ENCODE peak calls at places on chromosomes 4 and X, in eight cellular contexts. One of them, this sample, is unnamed.

GRCh38 chr4:6840062-6840976 is 57.8 kb downstream of the KIAA0232 start:
- DNase-seq in choroid plexus epithelial cell: peak
- DNase-seq in A549: no peak
- DNase-seq in cardiac muscle cell: peak
- DNase-seq in right lobe of liver: no peak
- DNase-seq in activated T-cell treated with anti-CD3 and anti-CD28 coated beads for 1 hour: no peak
- DNase-seq in stimulated activated CD4-positive, alpha-beta T cell treated with anti-CD3 and anti-CD28 coated beads, TNF-alpha, amount 100 ng/mL, for 4 hours: no peak
- DNase-seq in effector memory CD4-positive, alpha-beta T cell: no peak
- DNase-seq in this sample: no peak

GRCh38 chrX:50648151-50648550 is 165.8 kb downstream of the SHROOM4 start:
- DNase-seq in choroid plexus epithelial cell: peak
- DNase-seq in A549: no peak
- DNase-seq in cardiac muscle cell: no peak
- DNase-seq in right lobe of liver: no peak
- DNase-seq in activated T-cell treated with anti-CD3 and anti-CD28 coated beads for 1 hour: no peak
- DNase-seq in stimulated activated CD4-positive, alpha-beta T cell treated with anti-CD3 and anti-CD28 coated beads, TNF-alpha, amount 100 ng/mL, for 4 hours: no peak
- DNase-seq in effector memory CD4-positive, alpha-beta T cell: no peak
- DNase-seq in this sample: no peak

GRCh38 chr4:54073481-54073880 is 9.1 kb upstream of the CHIC2 start:
- DNase-seq in choroid plexus epithelial cell: peak
- DNase-seq in A549: no peak
- DNase-seq in cardiac muscle cell: peak
- DNase-seq in right lobe of liver: no peak
- DNase-seq in activated T-cell treated with anti-CD3 and anti-CD28 coated beads for 1 hour: no peak
- DNase-seq in stimulated activated CD4-positive, alpha-beta T cell treated with anti-CD3 and anti-CD28 coated beads, TNF-alpha, amount 100 ng/mL, for 4 hours: no peak
- DNase-seq in effector memory CD4-positive, alpha-beta T cell: no peak
- DNase-seq in this sample: no peak

GRCh38 chrX:155028749-155029360 is 2.2 kb downstream of the FUNDC2 start:
- DNase-seq in choroid plexus epithelial cell: peak
- DNase-seq in A549: peak
- DNase-seq in cardiac muscle cell: peak
- DNase-seq in right lobe of liver: no peak
- DNase-seq in activated T-cell treated with anti-CD3 and anti-CD28 coated beads for 1 hour: no peak
- DNase-seq in stimulated activated CD4-positive, alpha-beta T cell treated with anti-CD3 and anti-CD28 coated beads, TNF-alpha, amount 100 ng/mL, for 4 hours: no peak
- DNase-seq in effector memory CD4-positive, alpha-beta T cell: no peak
- DNase-seq in this sample: no peak

GRCh38 chr4:128859887-128860774 is 50.6 kb downstream of the JADE1 start:
- DNase-seq in choroid plexus epithelial cell: peak
- DNase-seq in A549: no peak
- DNase-seq in cardiac muscle cell: peak
- DNase-seq in right lobe of liver: no peak
- DNase-seq in activated T-cell treated with anti-CD3 and anti-CD28 coated beads for 1 hour: no peak
- DNase-seq in stimulated activated CD4-positive, alpha-beta T cell treated with anti-CD3 and anti-CD28 coated beads, TNF-alpha, amount 100 ng/mL, for 4 hours: no peak
- DNase-seq in effector memory CD4-positive, alpha-beta T cell: no peak
- DNase-seq in this sample: no peak

GRCh38 chr4:169158046-169158445 is 112.7 kb downstream of the SH3RF1 start:
- DNase-seq in choroid plexus epithelial cell: no peak
- DNase-seq in A549: no peak
- DNase-seq in cardiac muscle cell: no peak
- DNase-seq in right lobe of liver: no peak
- DNase-seq in activated T-cell treated with anti-CD3 and anti-CD28 coated beads for 1 hour: no peak
- DNase-seq in stimulated activated CD4-positive, alpha-beta T cell treated with anti-CD3 and anti-CD28 coated beads, TNF-alpha, amount 100 ng/mL, for 4 hours: no peak
- DNase-seq in effector memory CD4-positive, alpha-beta T cell: no peak
- DNase-seq in this sample: no peak

GRCh38 chrX:3184176-3184930 is 143.1 kb downstream of the ARSF start:
- DNase-seq in choroid plexus epithelial cell: peak
- DNase-seq in A549: no peak
- DNase-seq in cardiac muscle cell: peak
- DNase-seq in right lobe of liver: no peak
- DNase-seq in activated T-cell treated with anti-CD3 and anti-CD28 coated beads for 1 hour: no peak
- DNase-seq in stimulated activated CD4-positive, alpha-beta T cell treated with anti-CD3 and anti-CD28 coated beads, TNF-alpha, amount 100 ng/mL, for 4 hours: no peak
- DNase-seq in effector memory CD4-positive, alpha-beta T cell: no peak
- DNase-seq in this sample: no peak

GRCh38 chr4:15375707-15376106 is 52.1 kb upstream of the C1QTNF7 start:
- DNase-seq in choroid plexus epithelial cell: peak
- DNase-seq in A549: no peak
- DNase-seq in cardiac muscle cell: no peak
- DNase-seq in right lobe of liver: no peak
- DNase-seq in activated T-cell treated with anti-CD3 and anti-CD28 coated beads for 1 hour: no peak
- DNase-seq in stimulated activated CD4-positive, alpha-beta T cell treated with anti-CD3 and anti-CD28 coated beads, TNF-alpha, amount 100 ng/mL, for 4 hours: no peak
- DNase-seq in effector memory CD4-positive, alpha-beta T cell: no peak
- DNase-seq in this sample: no peak

GRCh38 chr4:115119804-115120352 is 6.5 kb upstream of the NDST4 start:
- DNase-seq in choroid plexus epithelial cell: peak
- DNase-seq in A549: no peak
- DNase-seq in cardiac muscle cell: no peak
- DNase-seq in right lobe of liver: no peak
- DNase-seq in activated T-cell treated with anti-CD3 and anti-CD28 coated beads for 1 hour: no peak
- DNase-seq in stimulated activated CD4-positive, alpha-beta T cell treated with anti-CD3 and anti-CD28 coated beads, TNF-alpha, amount 100 ng/mL, for 4 hours: no peak
- DNase-seq in effector memory CD4-positive, alpha-beta T cell: no peak
- DNase-seq in this sample: no peak

GRCh38 chrX:31508338-31508737 is 436.5 kb upstream of the FTHL17 start:
- DNase-seq in choroid plexus epithelial cell: peak
- DNase-seq in A549: no peak
- DNase-seq in cardiac muscle cell: peak
- DNase-seq in right lobe of liver: no peak
- DNase-seq in activated T-cell treated with anti-CD3 and anti-CD28 coated beads for 1 hour: no peak
- DNase-seq in stimulated activated CD4-positive, alpha-beta T cell treated with anti-CD3 and anti-CD28 coated beads, TNF-alpha, amount 100 ng/mL, for 4 hours: no peak
- DNase-seq in effector memory CD4-positive, alpha-beta T cell: no peak
- DNase-seq in this sample: no peak

GRCh38 chr4:48343531-48343930 is 2.2 kb downstream of the SLAIN2 start:
- DNase-seq in choroid plexus epithelial cell: peak
- DNase-seq in A549: no peak
- DNase-seq in cardiac muscle cell: peak
- DNase-seq in right lobe of liver: no peak
- DNase-seq in activated T-cell treated with anti-CD3 and anti-CD28 coated beads for 1 hour: no peak
- DNase-seq in stimulated activated CD4-positive, alpha-beta T cell treated with anti-CD3 and anti-CD28 coated beads, TNF-alpha, amount 100 ng/mL, for 4 hours: no peak
- DNase-seq in effector memory CD4-positive, alpha-beta T cell: no peak
- DNase-seq in this sample: no peak

GRCh38 chr4:88583643-88584470 is 8.4 kb upstream of the HERC3 start:
- DNase-seq in choroid plexus epithelial cell: no peak
- DNase-seq in A549: no peak
- DNase-seq in cardiac muscle cell: no peak
- DNase-seq in right lobe of liver: no peak
- DNase-seq in activated T-cell treated with anti-CD3 and anti-CD28 coated beads for 1 hour: no peak
- DNase-seq in stimulated activated CD4-positive, alpha-beta T cell treated with anti-CD3 and anti-CD28 coated beads, TNF-alpha, amount 100 ng/mL, for 4 hours: no peak
- DNase-seq in effector memory CD4-positive, alpha-beta T cell: no peak
- DNase-seq in this sample: no peak

GRCh38 chr4:40325406-40326019 is 9.6 kb upstream of the CHRNA9 start:
- DNase-seq in choroid plexus epithelial cell: peak
- DNase-seq in A549: peak
- DNase-seq in cardiac muscle cell: peak
- DNase-seq in right lobe of liver: no peak
- DNase-seq in activated T-cell treated with anti-CD3 and anti-CD28 coated beads for 1 hour: peak
- DNase-seq in stimulated activated CD4-positive, alpha-beta T cell treated with anti-CD3 and anti-CD28 coated beads, TNF-alpha, amount 100 ng/mL, for 4 hours: peak
- DNase-seq in effector memory CD4-positive, alpha-beta T cell: peak
- DNase-seq in this sample: peak

GRCh38 chrX:97026406-97026805 is 142.7 kb downstream of the RPA4 start:
- DNase-seq in choroid plexus epithelial cell: peak
- DNase-seq in A549: peak
- DNase-seq in cardiac muscle cell: peak
- DNase-seq in right lobe of liver: no peak
- DNase-seq in activated T-cell treated with anti-CD3 and anti-CD28 coated beads for 1 hour: no peak
- DNase-seq in stimulated activated CD4-positive, alpha-beta T cell treated with anti-CD3 and anti-CD28 coated beads, TNF-alpha, amount 100 ng/mL, for 4 hours: no peak
- DNase-seq in effector memory CD4-positive, alpha-beta T cell: no peak
- DNase-seq in this sample: no peak

GRCh38 chr4:56863441-56864129 is 42.1 kb upstream of the SPINK2 start:
- DNase-seq in choroid plexus epithelial cell: no peak
- DNase-seq in A549: no peak
- DNase-seq in cardiac muscle cell: no peak
- DNase-seq in right lobe of liver: no peak
- DNase-seq in activated T-cell treated with anti-CD3 and anti-CD28 coated beads for 1 hour: no peak
- DNase-seq in stimulated activated CD4-positive, alpha-beta T cell treated with anti-CD3 and anti-CD28 coated beads, TNF-alpha, amount 100 ng/mL, for 4 hours: no peak
- DNase-seq in effector memory CD4-positive, alpha-beta T cell: no peak
- DNase-seq in this sample: peak

GRCh38 chr4:148961526-148961925 is 519.3 kb upstream of the NR3C2 start:
- DNase-seq in choroid plexus epithelial cell: no peak
- DNase-seq in A549: no peak
- DNase-seq in cardiac muscle cell: no peak
- DNase-seq in right lobe of liver: no peak
- DNase-seq in activated T-cell treated with anti-CD3 and anti-CD28 coated beads for 1 hour: no peak
- DNase-seq in stimulated activated CD4-positive, alpha-beta T cell treated with anti-CD3 and anti-CD28 coated beads, TNF-alpha, amount 100 ng/mL, for 4 hours: no peak
- DNase-seq in effector memory CD4-positive, alpha-beta T cell: no peak
- DNase-seq in this sample: no peak

GRCh38 chrX:34918091-34918736 is 24.4 kb upstream of the FAM47B start:
- DNase-seq in choroid plexus epithelial cell: peak
- DNase-seq in A549: peak
- DNase-seq in cardiac muscle cell: peak
- DNase-seq in right lobe of liver: no peak
- DNase-seq in activated T-cell treated with anti-CD3 and anti-CD28 coated beads for 1 hour: no peak
- DNase-seq in stimulated activated CD4-positive, alpha-beta T cell treated with anti-CD3 and anti-CD28 coated beads, TNF-alpha, amount 100 ng/mL, for 4 hours: no peak
- DNase-seq in effector memory CD4-positive, alpha-beta T cell: no peak
- DNase-seq in this sample: no peak

GRCh38 chr4:176288020-176288419 is 19.0 kb upstream of the ASB5 start:
- DNase-seq in choroid plexus epithelial cell: no peak
- DNase-seq in A549: no peak
- DNase-seq in cardiac muscle cell: no peak
- DNase-seq in right lobe of liver: no peak
- DNase-seq in activated T-cell treated with anti-CD3 and anti-CD28 coated beads for 1 hour: no peak
- DNase-seq in stimulated activated CD4-positive, alpha-beta T cell treated with anti-CD3 and anti-CD28 coated beads, TNF-alpha, amount 100 ng/mL, for 4 hours: no peak
- DNase-seq in effector memory CD4-positive, alpha-beta T cell: no peak
- DNase-seq in this sample: no peak

GRCh38 chr4:114782842-114783595 is 184.4 kb downstream of the UGT8 start:
- DNase-seq in choroid plexus epithelial cell: peak
- DNase-seq in A549: no peak
- DNase-seq in cardiac muscle cell: no peak
- DNase-seq in right lobe of liver: no peak
- DNase-seq in activated T-cell treated with anti-CD3 and anti-CD28 coated beads for 1 hour: no peak
- DNase-seq in stimulated activated CD4-positive, alpha-beta T cell treated with anti-CD3 and anti-CD28 coated beads, TNF-alpha, amount 100 ng/mL, for 4 hours: no peak
- DNase-seq in effector memory CD4-positive, alpha-beta T cell: no peak
- DNase-seq in this sample: no peak

GRCh38 chrX:9336501-9336900 is 128.4 kb upstream of the TBL1X start:
- DNase-seq in choroid plexus epithelial cell: no peak
- DNase-seq in A549: no peak
- DNase-seq in cardiac muscle cell: no peak
- DNase-seq in right lobe of liver: no peak
- DNase-seq in activated T-cell treated with anti-CD3 and anti-CD28 coated beads for 1 hour: no peak
- DNase-seq in stimulated activated CD4-positive, alpha-beta T cell treated with anti-CD3 and anti-CD28 coated beads, TNF-alpha, amount 100 ng/mL, for 4 hours: no peak
- DNase-seq in effector memory CD4-positive, alpha-beta T cell: no peak
- DNase-seq in this sample: no peak

GRCh38 chr4:108360857-108361820 is 192.4 kb upstream of the LEF1 start:
- DNase-seq in choroid plexus epithelial cell: peak
- DNase-seq in A549: no peak
- DNase-seq in cardiac muscle cell: peak
- DNase-seq in right lobe of liver: no peak
- DNase-seq in activated T-cell treated with anti-CD3 and anti-CD28 coated beads for 1 hour: no peak
- DNase-seq in stimulated activated CD4-positive, alpha-beta T cell treated with anti-CD3 and anti-CD28 coated beads, TNF-alpha, amount 100 ng/mL, for 4 hours: no peak
- DNase-seq in effector memory CD4-positive, alpha-beta T cell: no peak
- DNase-seq in this sample: no peak

GRCh38 chrX:118579417-118579816 is 83.8 kb downstream of the DOCK11 start:
- DNase-seq in choroid plexus epithelial cell: no peak
- DNase-seq in A549: no peak
- DNase-seq in cardiac muscle cell: peak
- DNase-seq in right lobe of liver: no peak
- DNase-seq in activated T-cell treated with anti-CD3 and anti-CD28 coated beads for 1 hour: no peak
- DNase-seq in stimulated activated CD4-positive, alpha-beta T cell treated with anti-CD3 and anti-CD28 coated beads, TNF-alpha, amount 100 ng/mL, for 4 hours: no peak
- DNase-seq in effector memory CD4-positive, alpha-beta T cell: no peak
- DNase-seq in this sample: no peak

GRCh38 chrX:49073641-49074575 is at the start of gene PRAF2:
- DNase-seq in choroid plexus epithelial cell: peak
- DNase-seq in A549: peak
- DNase-seq in cardiac muscle cell: peak
- DNase-seq in right lobe of liver: peak
- DNase-seq in activated T-cell treated with anti-CD3 and anti-CD28 coated beads for 1 hour: peak
- DNase-seq in stimulated activated CD4-positive, alpha-beta T cell treated with anti-CD3 and anti-CD28 coated beads, TNF-alpha, amount 100 ng/mL, for 4 hours: peak
- DNase-seq in effector memory CD4-positive, alpha-beta T cell: peak
- DNase-seq in this sample: peak

GRCh38 chrX:13235930-13236329 is 83.9 kb downstream of the ATXN3L start:
- DNase-seq in choroid plexus epithelial cell: peak
- DNase-seq in A549: no peak
- DNase-seq in cardiac muscle cell: no peak
- DNase-seq in right lobe of liver: no peak
- DNase-seq in activated T-cell treated with anti-CD3 and anti-CD28 coated beads for 1 hour: no peak
- DNase-seq in stimulated activated CD4-positive, alpha-beta T cell treated with anti-CD3 and anti-CD28 coated beads, TNF-alpha, amount 100 ng/mL, for 4 hours: no peak
- DNase-seq in effector memory CD4-positive, alpha-beta T cell: no peak
- DNase-seq in this sample: no peak

GRCh38 chrX:13658602-13659001 is 5.7 kb downstream of the TCEANC start:
- DNase-seq in choroid plexus epithelial cell: peak
- DNase-seq in A549: peak
- DNase-seq in cardiac muscle cell: peak
- DNase-seq in right lobe of liver: no peak
- DNase-seq in activated T-cell treated with anti-CD3 and anti-CD28 coated beads for 1 hour: no peak
- DNase-seq in stimulated activated CD4-positive, alpha-beta T cell treated with anti-CD3 and anti-CD28 coated beads, TNF-alpha, amount 100 ng/mL, for 4 hours: no peak
- DNase-seq in effector memory CD4-positive, alpha-beta T cell: no peak
- DNase-seq in this sample: no peak

GRCh38 chr4:175106301-175106700 is 188.1 kb downstream of the ADAM29 start:
- DNase-seq in choroid plexus epithelial cell: no peak
- DNase-seq in A549: no peak
- DNase-seq in cardiac muscle cell: no peak
- DNase-seq in right lobe of liver: no peak
- DNase-seq in activated T-cell treated with anti-CD3 and anti-CD28 coated beads for 1 hour: no peak
- DNase-seq in stimulated activated CD4-positive, alpha-beta T cell treated with anti-CD3 and anti-CD28 coated beads, TNF-alpha, amount 100 ng/mL, for 4 hours: no peak
- DNase-seq in effector memory CD4-positive, alpha-beta T cell: no peak
- DNase-seq in this sample: no peak

GRCh38 chr4:7295917-7296660 is 103.8 kb downstream of the SORCS2 start:
- DNase-seq in choroid plexus epithelial cell: peak
- DNase-seq in A549: peak
- DNase-seq in cardiac muscle cell: peak
- DNase-seq in right lobe of liver: peak
- DNase-seq in activated T-cell treated with anti-CD3 and anti-CD28 coated beads for 1 hour: no peak
- DNase-seq in stimulated activated CD4-positive, alpha-beta T cell treated with anti-CD3 and anti-CD28 coated beads, TNF-alpha, amount 100 ng/mL, for 4 hours: no peak
- DNase-seq in effector memory CD4-positive, alpha-beta T cell: no peak
- DNase-seq in this sample: no peak

GRCh38 chr4:1234296-1234695 is 14.6 kb downstream of the CTBP1 start:
- DNase-seq in choroid plexus epithelial cell: no peak
- DNase-seq in A549: no peak
- DNase-seq in cardiac muscle cell: no peak
- DNase-seq in right lobe of liver: no peak
- DNase-seq in activated T-cell treated with anti-CD3 and anti-CD28 coated beads for 1 hour: no peak
- DNase-seq in stimulated activated CD4-positive, alpha-beta T cell treated with anti-CD3 and anti-CD28 coated beads, TNF-alpha, amount 100 ng/mL, for 4 hours: no peak
- DNase-seq in effector memory CD4-positive, alpha-beta T cell: no peak
- DNase-seq in this sample: no peak

GRCh38 chrX:68672581-68673318 is 25.3 kb downstream of the STARD8 start:
- DNase-seq in choroid plexus epithelial cell: no peak
- DNase-seq in A549: no peak
- DNase-seq in cardiac muscle cell: no peak
- DNase-seq in right lobe of liver: no peak
- DNase-seq in activated T-cell treated with anti-CD3 and anti-CD28 coated beads for 1 hour: no peak
- DNase-seq in stimulated activated CD4-positive, alpha-beta T cell treated with anti-CD3 and anti-CD28 coated beads, TNF-alpha, amount 100 ng/mL, for 4 hours: no peak
- DNase-seq in effector memory CD4-positive, alpha-beta T cell: no peak
- DNase-seq in this sample: no peak

GRCh38 chr4:15729910-15730533 is 27.2 kb downstream of the BST1 start:
- DNase-seq in choroid plexus epithelial cell: peak
- DNase-seq in A549: peak
- DNase-seq in cardiac muscle cell: peak
- DNase-seq in right lobe of liver: no peak
- DNase-seq in activated T-cell treated with anti-CD3 and anti-CD28 coated beads for 1 hour: no peak
- DNase-seq in stimulated activated CD4-positive, alpha-beta T cell treated with anti-CD3 and anti-CD28 coated beads, TNF-alpha, amount 100 ng/mL, for 4 hours: no peak
- DNase-seq in effector memory CD4-positive, alpha-beta T cell: peak
- DNase-seq in this sample: peak

GRCh38 chrX:132957211-132958085 is 981 bp downstream of the HS6ST2 start:
- DNase-seq in choroid plexus epithelial cell: no peak
- DNase-seq in A549: peak
- DNase-seq in cardiac muscle cell: peak
- DNase-seq in right lobe of liver: no peak
- DNase-seq in activated T-cell treated with anti-CD3 and anti-CD28 coated beads for 1 hour: no peak
- DNase-seq in stimulated activated CD4-positive, alpha-beta T cell treated with anti-CD3 and anti-CD28 coated beads, TNF-alpha, amount 100 ng/mL, for 4 hours: peak
- DNase-seq in effector memory CD4-positive, alpha-beta T cell: no peak
- DNase-seq in this sample: no peak

GRCh38 chrX:27008486-27008885 is 454.7 kb downstream of the PPP4R3C start:
- DNase-seq in choroid plexus epithelial cell: no peak
- DNase-seq in A549: no peak
- DNase-seq in cardiac muscle cell: no peak
- DNase-seq in right lobe of liver: no peak
- DNase-seq in activated T-cell treated with anti-CD3 and anti-CD28 coated beads for 1 hour: no peak
- DNase-seq in stimulated activated CD4-positive, alpha-beta T cell treated with anti-CD3 and anti-CD28 coated beads, TNF-alpha, amount 100 ng/mL, for 4 hours: no peak
- DNase-seq in effector memory CD4-positive, alpha-beta T cell: no peak
- DNase-seq in this sample: no peak

GRCh38 chr4:155319506-155319905 is 57.3 kb downstream of the MAP9 start:
- DNase-seq in choroid plexus epithelial cell: no peak
- DNase-seq in A549: no peak
- DNase-seq in cardiac muscle cell: no peak
- DNase-seq in right lobe of liver: no peak
- DNase-seq in activated T-cell treated with anti-CD3 and anti-CD28 coated beads for 1 hour: no peak
- DNase-seq in stimulated activated CD4-positive, alpha-beta T cell treated with anti-CD3 and anti-CD28 coated beads, TNF-alpha, amount 100 ng/mL, for 4 hours: no peak
- DNase-seq in effector memory CD4-positive, alpha-beta T cell: no peak
- DNase-seq in this sample: no peak